ENCODE peak calls at places on chromosomes 2 and 18, in six cellular contexts. Q, M, O, I, T and W are unnamed samples.

GRCh38 chr18:39589496-39589895 is 2023.9 kb upstream of the CELF4 start:
- DNase-seq in I (no peak), Q (no peak), T (no peak), M (no peak), O (no peak), W (no peak)

GRCh38 chr2:148501545-148501944 is 143.0 kb upstream of the EPC2 start:
- DNase-seq in O (no peak), Q (no peak), I (no peak), T (no peak), M (no peak), W (no peak)

GRCh38 chr2:1496394-1496821 is 83.1 kb downstream of the TPO start:
- DNase-seq in I (peak; percentile 31), T (peak; percentile 1), M (peak; percentile 22), O (no peak), Q (peak; percentile 0), W (no peak)

GRCh38 chr2:119853777-119854399 is 94.2 kb downstream of the PTPN4 start:
- DNase-seq in I (no peak), Q (no peak), T (no peak), M (no peak), O (no peak), W (peak; percentile 83)

GRCh38 chr2:190804182-190804795 is 76.3 kb upstream of the GLS start:
- DNase-seq in Q (no peak), I (no peak), M (no peak), T (no peak), O (no peak), W (no peak)

GRCh38 chr2:27211241-27211942 is 449 bp upstream of the ATRAID start:
- DNase-seq in I (no peak), M (no peak), O (no peak), T (no peak), Q (peak; percentile 33), W (no peak)

GRCh38 chr18:47754311-47755101 is 176.0 kb downstream of the SMAD2 start:
- DNase-seq in I (no peak), M (no peak), Q (peak; percentile 48), O (no peak), T (no peak), W (peak; percentile 81)

GRCh38 chr2:86468162-86469033 is 27.2 kb downstream of the KDM3A start:
- DNase-seq in T (no peak), M (no peak), O (no peak), Q (no peak), I (no peak), W (no peak)

GRCh38 chr2:9463698-9464034 is 10.7 kb upstream of the IAH1 start:
- DNase-seq in Q (no peak), M (no peak), I (no peak), O (no peak), T (no peak), W (no peak)

GRCh38 chr2:173109253-173110188 is 33.9 kb downstream of the MAP3K20 start:
- DNase-seq in T (no peak), O (no peak), I (no peak), Q (no peak), M (no peak), W (no peak)

GRCh38 chr18:68454511-68455228 is 260.2 kb downstream of the TMX3 start:
- DNase-seq in O (no peak), M (no peak), T (no peak), Q (no peak), I (no peak), W (no peak)

GRCh38 chr18:8367217-8367988 is 241.8 kb upstream of the RAB12 start:
- DNase-seq in Q (peak; percentile 93), M (no peak), I (no peak), O (no peak), T (peak; percentile 61), W (peak; percentile 58)

GRCh38 chr2:43623052-43623451 is 14.0 kb upstream of the PLEKHH2 start:
- DNase-seq in T (no peak), M (no peak), O (no peak), I (no peak), Q (no peak), W (peak; percentile 55)

GRCh38 chr2:20501974-20502373 is 55.1 kb downstream of the RHOB start:
- DNase-seq in Q (no peak), I (peak; percentile 65), T (no peak), O (no peak), M (no peak), W (no peak)

GRCh38 chr2:219552382-219553167 is 8.7 kb downstream of the TMEM198 start:
- DNase-seq in I (peak; percentile 90), T (peak; percentile 95), M (peak; percentile 84), Q (peak; percentile 88), O (no peak), W (peak; percentile 96)

GRCh38 chr2:226985227-226985946 is 149.5 kb downstream of the RHBDD1 start:
- DNase-seq in O (peak; percentile 43), T (peak; percentile 80), Q (peak; percentile 51), M (no peak), I (no peak), W (peak; percentile 70)

GRCh38 chr2:191512202-191512601 is 165.7 kb upstream of the NABP1 start:
- DNase-seq in O (no peak), Q (no peak), T (no peak), M (no peak), I (no peak), W (no peak)

GRCh38 chr18:55317832-55318231 is 270.2 kb downstream of the TCF4 start:
- DNase-seq in Q (no peak), I (no peak), M (no peak), T (no peak), O (no peak), W (no peak)

GRCh38 chr2:231391981-231392380 is 3.5 kb upstream of the B3GNT7 start:
- DNase-seq in M (no peak), T (no peak), I (no peak), O (no peak), Q (no peak), W (no peak)

GRCh38 chr18:44783371-44783770 is 102.7 kb downstream of the SETBP1 start:
- DNase-seq in O (no peak), T (no peak), I (no peak), M (no peak), Q (no peak), W (no peak)

GRCh38 chr18:62751341-62751821 is 36.0 kb downstream of the PHLPP1 start:
- DNase-seq in O (no peak), T (peak; percentile 59), I (no peak), Q (peak; percentile 46), M (no peak), W (peak; percentile 56)

GRCh38 chr2:203437516-203437915 is 97.6 kb downstream of the RAPH1 start:
- DNase-seq in M (no peak), Q (no peak), O (no peak), T (no peak), I (no peak), W (no peak)

DNA sequence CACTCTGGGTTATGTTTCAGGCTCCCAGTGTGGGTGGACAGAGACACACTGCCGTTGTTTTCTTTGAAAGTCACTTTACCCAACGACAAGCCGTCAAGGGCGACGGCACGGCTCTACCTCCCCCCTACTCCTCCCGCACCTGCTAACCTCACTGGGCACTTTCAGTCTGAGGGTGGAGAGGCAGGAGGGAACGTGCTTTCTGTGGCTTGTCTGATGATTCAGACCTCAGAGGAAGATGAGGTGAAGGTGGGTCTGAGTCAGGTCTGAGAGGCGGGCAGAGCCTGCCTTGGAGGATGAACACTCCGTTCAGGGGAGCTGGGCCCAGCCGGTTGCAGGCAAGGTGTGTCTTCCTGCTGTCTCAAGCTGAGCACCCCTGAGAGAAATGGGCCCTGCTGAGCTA is 147.7 kb upstream of the HDAC4 start:
- DNase-seq in Q (no peak), I (no peak), M (peak; percentile 17), O (no peak), T (no peak), W (no peak)
- TF ChIP-seq POLR2A in Q (no peak), I (no peak), M (no peak), O (no peak), T (no peak), W (no peak)

GRCh38 chr18:32909798-32910561 is 137.2 kb upstream of the KLHL14 start:
- DNase-seq in M (no peak), I (no peak), Q (no peak), O (no peak), T (no peak), W (no peak)

GRCh38 chr18:32906506-32907214 is 133.8 kb upstream of the KLHL14 start:
- DNase-seq in T (no peak), I (no peak), Q (peak; percentile 54), O (no peak), M (no peak), W (no peak)

GRCh38 chr18:32910694-32911296 is 138.0 kb upstream of the KLHL14 start:
- DNase-seq in I (no peak), M (no peak), T (no peak), O (no peak), Q (peak; percentile 9), W (no peak)

GRCh38 chr18:32907656-32908441 is 135.0 kb upstream of the KLHL14 start:
- DNase-seq in Q (peak; percentile 36), O (no peak), T (no peak), M (no peak), I (no peak), W (no peak)

GRCh38 chr18:32907215-32907590 is 134.4 kb upstream of the KLHL14 start:
- DNase-seq in O (no peak), T (no peak), Q (peak; percentile 56), M (no peak), I (no peak), W (no peak)
- TF ChIP-seq POLR2A in O (no peak), T (no peak), Q (no peak), M (no peak), I (no peak), W (no peak)

DNA sequence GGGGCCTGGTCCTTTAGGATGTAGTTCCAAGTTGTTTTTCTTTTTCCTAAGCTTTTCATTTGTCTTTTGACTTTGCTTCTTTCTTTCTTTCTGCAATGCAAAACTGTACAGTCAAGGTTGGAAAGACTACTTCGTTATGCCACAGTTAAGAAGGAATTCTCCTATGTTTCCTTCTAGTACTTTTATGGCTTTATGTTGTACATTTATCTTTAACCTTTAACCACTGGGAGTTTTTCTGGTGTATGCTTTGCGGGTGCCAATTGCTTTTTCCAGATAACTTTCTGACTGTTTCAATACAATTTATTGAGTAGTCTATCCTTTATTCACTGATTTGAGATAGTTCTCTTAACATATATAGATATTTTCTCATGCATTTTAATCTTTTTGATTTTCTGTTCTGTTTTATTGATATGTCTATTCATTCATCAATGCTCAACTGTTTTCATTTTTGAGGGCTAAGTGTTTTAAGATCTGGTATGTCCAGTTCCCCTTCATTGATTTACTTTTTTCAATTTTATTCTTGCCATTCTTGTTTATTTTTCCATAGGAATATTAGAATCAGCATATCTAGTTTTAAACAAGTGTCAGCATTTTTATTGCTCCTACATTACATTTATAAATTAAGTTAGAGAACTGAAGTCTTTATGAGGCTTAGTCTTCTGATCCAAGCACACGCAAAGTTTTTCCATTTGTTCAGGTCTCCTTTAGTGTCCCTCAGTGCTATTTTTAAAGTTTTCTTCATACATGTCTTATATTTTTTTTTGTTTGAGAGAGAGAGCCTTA is 49.9 kb upstream of the COX7A2L start:
- DNase-seq in T (no peak), Q (no peak), M (no peak), I (no peak), O (no peak), W (no peak)
- TF ChIP-seq POLR2A in T (no peak), Q (no peak), M (no peak), I (no peak), O (no peak), W (no peak)

DNA sequence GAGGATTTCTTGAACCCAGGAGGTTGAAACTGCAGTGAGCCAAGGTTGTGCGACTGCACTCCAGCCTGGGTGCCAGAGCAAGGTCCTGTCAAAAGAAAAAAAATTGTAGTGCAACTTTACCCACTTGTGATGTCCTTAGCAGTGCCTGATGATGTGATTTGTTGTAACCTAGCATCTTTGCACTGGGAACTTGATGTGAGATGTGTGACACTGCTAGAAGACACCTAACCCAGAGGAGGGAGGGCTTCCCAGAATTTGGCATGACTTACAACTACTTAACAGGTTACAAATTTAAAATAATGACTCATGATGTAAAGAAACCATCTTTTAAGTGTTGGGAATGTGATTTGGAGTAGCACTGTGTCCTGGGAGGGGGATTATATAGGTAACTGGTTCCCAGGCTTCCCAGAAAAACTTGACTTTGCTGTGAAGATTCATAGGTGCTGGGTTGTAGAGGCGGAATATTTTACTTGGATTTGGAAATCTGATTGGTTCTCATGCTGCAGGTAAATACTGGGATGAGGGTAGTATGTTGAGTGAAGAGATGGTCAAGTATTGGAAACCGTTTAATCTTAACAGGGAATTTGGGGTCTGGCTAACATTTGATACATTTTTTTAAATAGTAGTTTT is 3.7 kb downstream of the EEF1B2 start:
- DNase-seq in T (no peak), I (no peak), M (no peak), O (no peak), Q (no peak), W (no peak)
- TF ChIP-seq POLR2A in T (no peak), I (no peak), M (no peak), O (no peak), Q (no peak), W (no peak)